ENCODE peak calls at places on chromosomes 6 and 20, in ten cellular contexts. E is lower lobe of right lung; A is Panc1; J is DND-41; S is body of pancreas; O is RWPE2; B is aorta; T is naive thymus-derived CD4-positive, alpha-beta T cell; M is left lung; G is right cardiac atrium. C is an unnamed sample.

GRCh38 chr6:57021086-57021720 is 25.3 kb upstream of the KIAA1586 start:
- ATAC-seq in G (peak; percentile 40), M (peak; percentile 87), J (peak; percentile 82), E (peak; percentile 52), O (peak; percentile 84), A (peak; percentile 87), S (no peak), B (peak; percentile 60), T (peak; percentile 76), C (no peak)

GRCh38 chr6:146103416-146104072 is 74.7 kb downstream of the GRM1 start:
- ATAC-seq in J (no peak), O (no peak), E (no peak), T (no peak), S (no peak), G (no peak), A (no peak), M (no peak), B (no peak), C (no peak)

GRCh38 chr20:44092551-44093248 is 94.3 kb downstream of the JPH2 start:
- ATAC-seq in T (no peak), E (no peak), B (no peak), O (peak; percentile 11), J (peak; percentile 66), M (no peak), G (no peak), S (no peak), A (peak; percentile 70), C (no peak)

GRCh38 chr6:84346372-84346771 is 118.9 kb upstream of the CEP162 start:
- ATAC-seq in J (no peak), M (no peak), S (no peak), G (no peak), A (no peak), T (no peak), B (no peak), E (no peak), O (no peak), C (no peak)

GRCh38 chr6:166542580-166542912 is 43.9 kb downstream of the RAMACL start:
- ATAC-seq in A (no peak), E (peak; percentile 76), B (no peak), O (peak; percentile 89), M (peak; percentile 91), S (peak; percentile 85), G (peak; percentile 64), J (no peak), T (no peak), C (no peak)

GRCh38 chr6:1535295-1535694 is 74.4 kb upstream of the FOXC1 start:
- ATAC-seq in T (peak; percentile 73), S (no peak), J (no peak), M (no peak), E (no peak), B (no peak), A (no peak), G (peak; percentile 21), O (peak; percentile 95), C (peak; percentile 19)

GRCh38 chr6:15073883-15074465 is 171.9 kb upstream of the JARID2 start:
- ATAC-seq in T (no peak), B (no peak), M (no peak), S (no peak), E (no peak), A (no peak), G (no peak), O (no peak), J (no peak), C (no peak)

GRCh38 chr20:23122959-23123655 is 37.0 kb upstream of the CD93 start:
- ATAC-seq in M (no peak), A (no peak), E (no peak), O (no peak), T (no peak), B (no peak), G (no peak), J (no peak), S (no peak), C (no peak)

GRCh38 chr6:56378966-56379608 is 131.7 kb upstream of the COL21A1 start:
- ATAC-seq in E (no peak), A (no peak), S (no peak), M (no peak), O (peak; percentile 48), J (no peak), T (no peak), B (no peak), G (no peak), C (no peak)

GRCh38 chr6:22828179-22829062 is 259.1 kb downstream of the HDGFL1 start:
- ATAC-seq in G (peak; percentile 80), E (peak; percentile 87), S (peak; percentile 88), T (no peak), B (peak; percentile 81), A (peak; percentile 87), O (peak; percentile 73), M (peak; percentile 86), J (peak; percentile 53), C (peak; percentile 79)

GRCh38 chr20:9476637-9477036 is 37.8 kb upstream of the LAMP5 start:
- ATAC-seq in T (no peak), O (no peak), A (no peak), E (no peak), B (no peak), M (no peak), G (no peak), J (no peak), S (no peak), C (no peak)

GRCh38 chr6:166419268-166419667 is 36.5 kb upstream of the MPC1 start:
- ATAC-seq in J (peak; percentile 71), O (peak; percentile 52), E (peak; percentile 29), T (peak; percentile 42), M (no peak), A (no peak), G (no peak), S (no peak), B (no peak), C (no peak)

GRCh38 chr6:75135447-75135846 is 70.4 kb downstream of the COL12A1 start:
- ATAC-seq in G (no peak), T (no peak), J (no peak), M (no peak), B (no peak), S (no peak), O (no peak), A (no peak), E (no peak), C (no peak)

GRCh38 chr20:5297280-5298004 is 19.3 kb downstream of the PROKR2 start:
- ATAC-seq in T (no peak), B (no peak), E (no peak), G (no peak), S (no peak), A (no peak), O (no peak), J (no peak), M (no peak), C (no peak)

GRCh38 chr6:6191909-6192308 is 128.6 kb downstream of the F13A1 start:
- ATAC-seq in O (no peak), J (no peak), E (no peak), A (no peak), S (no peak), B (no peak), G (no peak), T (no peak), M (no peak), C (no peak)

GRCh38 chr20:49104365-49104648 is 58.2 kb downstream of the CSE1L start:
- ATAC-seq in S (no peak), B (no peak), M (no peak), A (no peak), T (no peak), G (no peak), E (no peak), O (peak; percentile 8), J (peak; percentile 22), C (no peak)

GRCh38 chr6:111761783-111762312 is 111.4 kb downstream of the FYN start:
- ATAC-seq in E (no peak), A (no peak), T (no peak), B (no peak), M (no peak), G (peak; percentile 85), S (no peak), J (no peak), O (no peak), C (no peak)

GRCh38 chr6:84921891-84922290 is 157.5 kb upstream of the TBX18 start:
- ATAC-seq in J (no peak), A (no peak), S (no peak), T (no peak), O (no peak), M (peak; percentile 69), E (no peak), B (no peak), G (no peak), C (no peak)

GRCh38 chr20:45873409-45874116 is 7.5 kb upstream of the ZSWIM1 start:
- ATAC-seq in O (no peak), M (no peak), S (no peak), E (no peak), G (no peak), T (no peak), A (no peak), J (no peak), B (no peak), C (no peak)
- H3K27ac ChIP-seq in O (no peak overlapping the region), M (no peak overlapping the region), S (no peak overlapping the region), E (no peak overlapping the region), G (no peak overlapping the region), T (no peak overlapping the region), A (no peak overlapping the region), J (no peak overlapping the region), B (no peak overlapping the region), C (no peak overlapping the region)

DNA sequence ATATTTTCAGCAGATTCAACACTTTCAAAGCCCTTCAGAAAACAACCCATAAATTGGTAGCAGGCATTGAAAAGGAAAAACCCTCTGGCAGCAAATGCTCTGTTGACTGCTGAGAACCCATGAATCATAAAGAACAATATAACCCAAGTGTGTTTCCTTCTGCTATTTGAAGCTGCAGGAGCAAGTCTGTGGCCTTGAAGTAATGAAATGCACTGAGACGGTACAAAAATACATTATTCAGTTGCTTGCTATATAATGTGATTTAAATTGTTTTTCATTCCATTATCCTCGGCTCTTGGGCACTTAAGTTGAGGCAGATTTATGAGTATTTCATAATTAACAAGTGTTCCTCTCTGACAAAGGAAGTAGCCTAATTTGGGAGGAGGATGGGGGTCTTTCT is 40.6 kb upstream of the SAMD5 start:
- ATAC-seq in J (no peak), T (no peak), E (no peak), A (no peak), O (no peak), G (no peak), B (no peak), S (no peak), M (no peak), C (no peak)
- H3K9me3 ChIP-seq in J (no peaks in the 10 kb centered on the region), T (no peaks in the 10 kb centered on the region), E (no peaks in the 10 kb centered on the region), A (no peaks in the 10 kb centered on the region), O (no peaks in the 10 kb centered on the region), G (no peaks in the 10 kb centered on the region), B (peaks cover 1% of the 10 kb centered on the region), S (no peaks in the 10 kb centered on the region), M (no peaks in the 10 kb centered on the region), C (no peaks in the 10 kb centered on the region)

GRCh38 chr6:157019115-157019628 is 242.0 kb downstream of the ARID1B start:
- ATAC-seq in A (no peak), E (no peak), J (no peak), T (no peak), G (no peak), O (no peak), S (no peak), M (no peak), B (no peak), C (no peak)
- H3K27ac ChIP-seq in A (peak overlapping the region; percentile 90), E (no peak overlapping the region), J (peak overlapping the region; percentile 12), T (peak overlapping the region; percentile 39), G (no peak overlapping the region), O (no peak overlapping the region), S (no peak overlapping the region), M (no peak overlapping the region), B (no peak overlapping the region), C (peak overlapping the region; percentile 99)

DNA sequence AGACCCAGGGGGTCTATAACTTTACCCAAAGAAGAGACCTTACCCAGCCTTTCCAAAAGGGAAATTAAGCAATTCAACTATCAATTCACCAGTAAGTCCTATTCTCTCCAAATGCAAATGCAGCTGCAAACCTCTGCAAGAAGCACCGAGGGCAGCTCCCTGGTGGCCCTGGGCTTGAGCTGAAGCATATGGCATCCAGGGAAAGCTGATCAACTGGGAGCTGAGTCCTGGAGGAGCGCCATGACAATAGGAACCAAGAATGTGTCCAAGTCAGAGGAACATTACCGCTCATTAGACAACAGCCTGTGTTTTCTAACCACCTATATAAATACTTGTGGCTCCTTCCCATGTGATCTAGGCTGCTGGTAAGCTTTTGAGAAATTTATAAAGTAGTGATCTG is 219.2 kb downstream of the SOD2 start:
- ATAC-seq in E (no peak), A (no peak), G (no peak), O (no peak), S (no peak), T (no peak), J (no peak), M (no peak), B (no peak), C (peak; percentile 50)
- H3K9me3 ChIP-seq in E (peaks cover 4% of the 10 kb centered on the region), A (peaks cover 3% of the 10 kb centered on the region), G (no peaks in the 10 kb centered on the region), O (no peaks in the 10 kb centered on the region), S (no peaks in the 10 kb centered on the region), T (no peaks in the 10 kb centered on the region), J (no peaks in the 10 kb centered on the region), M (no peaks in the 10 kb centered on the region), B (no peaks in the 10 kb centered on the region), C (no peaks in the 10 kb centered on the region)